ENCODE peak calls at places on chromosomes 12 and 14, in six cellular contexts. Z is cardiac fibroblast, A is foreskin fibroblast, X is fibroblast of mammary gland, F is MM.1S, K is A549. P is an unnamed sample.

GRCh38 chr12:107325075-107325474 is 231.7 kb upstream of the CRY1 start:
- DNase-seq in Z (no peak), A (no peak), X (no peak), F (no peak), K (no peak), P (no peak)

GRCh38 chr12:95336387-95337067 is 118.9 kb downstream of the VEZT start:
- DNase-seq in Z (peak; percentile 89), A (peak; percentile 95), X (peak; percentile 83), F (no peak), K (peak; percentile 90), P (peak; percentile 79)

GRCh38 chr12:68976304-68976915 is 43.4 kb upstream of the CPM start:
- DNase-seq in Z (no peak), A (no peak), X (no peak), F (no peak), K (no peak), P (no peak)

GRCh38 chr14:70919774-70920173 is 12.5 kb downstream of the PCNX1 start:
- DNase-seq in Z (peak; percentile 66), A (peak; percentile 38), X (peak; percentile 55), F (no peak), K (no peak), P (no peak)

GRCh38 chr12:14868916-14869315 is 16.7 kb downstream of the MGP start:
- DNase-seq in Z (peak; percentile 35), A (no peak), X (peak; percentile 60), F (no peak), K (peak; percentile 16), P (peak; percentile 1)

GRCh38 chr12:24596768-24597388 is 352.0 kb downstream of the BCAT1 start:
- DNase-seq in Z (peak; percentile 73), A (peak; percentile 34), X (peak; percentile 71), F (peak; percentile 28), K (peak; percentile 39), P (peak; percentile 10)

GRCh38 chr14:100899841-100900771 is 3.4 kb downstream of the RTL1 start:
- DNase-seq in Z (no peak), A (no peak), X (no peak), F (no peak), K (no peak), P (no peak)

GRCh38 chr12:27686147-27686546 is 10.1 kb upstream of the REP15 start:
- DNase-seq in Z (no peak), A (no peak), X (no peak), F (no peak), K (no peak), P (no peak)

GRCh38 chr14:70315942-70316341 is 43.5 kb downstream of the COX16 start:
- DNase-seq in Z (no peak), A (no peak), X (no peak), F (no peak), K (no peak), P (no peak)

GRCh38 chr12:2339022-2339431 is 286.2 kb downstream of the CACNA1C start:
- DNase-seq in Z (peak; percentile 88), A (peak; percentile 89), X (peak; percentile 91), F (no peak), K (peak; percentile 23), P (peak; percentile 81)

GRCh38 chr12:104064842-104065441 is 611 bp downstream of the HCFC2 start:
- DNase-seq in Z (peak; percentile 24), A (peak; percentile 41), X (no peak), F (peak; percentile 28), K (peak; percentile 19), P (no peak)

GRCh38 chr14:25090716-25091454 is 40.9 kb upstream of the STXBP6 start:
- DNase-seq in Z (peak; percentile 58), A (peak; percentile 78), X (peak; percentile 38), F (no peak), K (peak; percentile 13), P (peak; percentile 63)

GRCh38 chr12:78396538-78396937 is 468.0 kb upstream of the SYT1 start:
- DNase-seq in Z (no peak), A (no peak), X (no peak), F (no peak), K (no peak), P (no peak)

GRCh38 chr14:60651051-60651935 is 2.0 kb upstream of the SIX1 start:
- DNase-seq in Z (no peak), A (no peak), X (no peak), F (no peak), K (no peak), P (no peak)

GRCh38 chr12:80936642-80937390 is 918 bp downstream of the LIN7A start:
- DNase-seq in Z (peak; percentile 55), A (peak; percentile 79), X (peak; percentile 35), F (peak; percentile 44), K (peak; percentile 49), P (no peak)

GRCh38 chr12:48988030-48988649 is 10.0 kb downstream of the WNT1 start:
- DNase-seq in Z (peak; percentile 58), A (peak; percentile 58), X (peak; percentile 45), F (peak; percentile 64), K (peak; percentile 66), P (peak; percentile 25)

GRCh38 chr14:102957222-102957621 is 34.8 kb downstream of the AMN start:
- DNase-seq in Z (no peak), A (peak; percentile 38), X (peak; percentile 54), F (no peak), K (no peak), P (no peak)

GRCh38 chr14:61196792-61197191 is 84.3 kb downstream of the TMEM30B start:
- DNase-seq in Z (no peak), A (no peak), X (no peak), F (no peak), K (peak; percentile 42), P (no peak)

GRCh38 chr14:100824156-100824555 is 1.8 kb upstream of the MEG3 start:
- DNase-seq in Z (peak; percentile 52), A (peak; percentile 74), X (peak; percentile 51), F (no peak), K (no peak), P (no peak)

GRCh38 chr14:74348735-74349463 is 628 bp downstream of the VRTN start:
- DNase-seq in Z (no peak), A (no peak), X (no peak), F (no peak), K (no peak), P (no peak)

GRCh38 chr12:108145011-108145410 is 15.9 kb downstream of the WSCD2 start:
- DNase-seq in Z (no peak), A (no peak), X (no peak), F (no peak), K (no peak), P (no peak)

GRCh38 chr12:27785882-27786570 is 6.0 kb upstream of the MANSC4 start:
- DNase-seq in Z (peak; percentile 90), A (peak; percentile 65), X (peak; percentile 53), F (no peak), K (no peak), P (peak; percentile 60)

GRCh38 chr12:127726928-127727327 is 540.0 kb upstream of the TMEM132C start:
- DNase-seq in Z (no peak), A (no peak), X (no peak), F (no peak), K (no peak), P (no peak)

GRCh38 chr12:105922670-105923102 is 216.1 kb downstream of the NUAK1 start:
- DNase-seq in Z (peak; percentile 85), A (peak; percentile 58), X (peak; percentile 47), F (no peak), K (peak; percentile 76), P (peak; percentile 76)

DNA sequence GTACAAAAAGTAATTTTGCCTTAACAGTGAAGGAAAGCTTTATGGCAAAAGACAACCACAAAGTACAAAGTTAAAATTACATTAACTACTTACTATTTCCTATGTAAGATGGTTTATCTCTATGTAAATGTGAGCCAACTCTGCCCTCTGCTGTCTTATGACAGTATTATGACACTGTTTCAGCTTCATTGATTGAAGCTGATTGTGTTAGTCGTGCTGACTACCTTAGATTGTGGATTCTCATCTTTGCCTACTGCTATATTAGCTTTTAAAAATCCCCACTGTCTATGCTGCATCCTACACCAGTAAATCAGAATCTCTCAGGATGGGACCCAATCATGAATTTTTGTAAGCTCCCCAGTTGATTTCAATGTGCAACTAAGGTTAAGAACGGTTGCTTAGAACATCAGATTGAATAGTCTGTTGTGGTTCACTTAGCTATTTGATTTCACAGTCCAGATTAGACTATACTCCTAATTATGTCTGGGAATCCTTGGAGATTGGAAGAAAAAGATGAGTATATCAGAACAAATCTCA is 12.2 kb upstream of the SPTB start:
- DNase-seq in Z (peak; percentile 82), A (peak; percentile 72), X (peak; percentile 75), F (peak; percentile 38), K (peak; percentile 80), P (peak; percentile 69)
- TF ChIP-seq CTCF in Z (peak; percentile 25), A (peak; percentile 41), X (peak; percentile 54), F (peak; percentile 51), K (peak; percentile 79), P (peak; percentile 83)

DNA sequence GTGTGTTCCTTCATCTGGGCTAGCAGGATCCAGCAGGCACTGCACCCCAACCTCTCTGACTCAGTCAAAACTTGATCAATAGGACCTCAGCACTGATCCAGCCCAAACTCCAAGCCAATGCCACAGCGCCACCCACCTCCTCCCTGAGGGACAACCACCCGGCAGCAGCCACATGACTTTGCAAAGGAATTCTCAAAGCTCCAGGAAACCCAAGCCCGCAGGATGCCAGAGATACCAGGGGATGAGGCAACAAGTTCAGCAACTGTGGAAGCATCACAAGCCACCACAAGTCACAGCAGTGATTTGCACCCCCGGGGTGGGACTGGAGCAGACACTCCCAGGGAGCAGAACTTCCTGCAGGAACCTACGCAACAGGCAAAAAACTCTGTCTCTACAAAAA is 37.3 kb downstream of the ACTN1 start:
- DNase-seq in Z (peak; percentile 96), A (peak; percentile 82), X (peak; percentile 73), F (no peak), K (peak; percentile 95), P (peak; percentile 98)
- TF ChIP-seq CTCF in Z (peak; percentile 64), A (peak; percentile 59), X (peak; percentile 36), F (no peak), K (peak; percentile 80), P (peak; percentile 83)

GRCh38 chr14:58401587-58401986 is 5.9 kb downstream of the TOMM20L start:
- DNase-seq in Z (no peak), A (no peak), X (no peak), F (no peak), K (peak; percentile 27), P (no peak)
- TF ChIP-seq CTCF in Z (no peak), A (no peak), X (no peak), F (no peak), K (peak; percentile 17), P (peak; percentile 13)

GRCh38 chr14:90728951-90729350 is 87.3 kb downstream of the TTC7B start:
- DNase-seq in Z (no peak), A (no peak), X (no peak), F (no peak), K (no peak), P (no peak)

GRCh38 chr14:90730367-90730766 is 85.9 kb downstream of the TTC7B start:
- DNase-seq in Z (no peak), A (no peak), X (no peak), F (no peak), K (no peak), P (no peak)

GRCh38 chr14:90722590-90722989 is 93.6 kb downstream of the TTC7B start:
- DNase-seq in Z (no peak), A (no peak), X (no peak), F (no peak), K (no peak), P (no peak)

GRCh38 chr14:90727082-90727481 is 89.1 kb downstream of the TTC7B start:
- DNase-seq in Z (no peak), A (no peak), X (no peak), F (no peak), K (no peak), P (no peak)

DNA sequence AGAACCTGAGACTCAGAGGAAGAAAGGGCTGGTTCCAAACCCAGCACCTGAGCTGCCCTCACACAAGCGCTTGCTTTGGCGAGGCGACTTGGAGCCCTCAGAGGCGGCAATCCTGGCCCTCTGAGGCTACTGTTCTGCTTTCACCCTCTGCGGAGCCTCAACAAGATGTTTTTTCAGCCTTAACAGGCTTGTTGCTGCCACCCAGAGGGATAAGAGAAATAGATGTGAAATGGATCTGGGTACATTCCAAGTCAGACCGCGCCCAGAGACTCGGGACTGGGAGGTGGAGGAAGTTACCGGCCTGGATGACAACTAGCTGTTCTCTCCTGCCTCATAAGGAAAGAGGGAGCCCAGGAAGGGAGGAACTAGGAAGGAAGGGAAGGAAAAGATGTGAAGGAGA is 89.6 kb downstream of the TTC7B start:
- DNase-seq in Z (peak; percentile 58), A (peak; percentile 78), X (peak; percentile 63), F (no peak), K (peak; percentile 44), P (peak; percentile 5)
- TF ChIP-seq CTCF in Z (no peak), A (peak; percentile 24), X (peak; percentile 11), F (no peak), K (no peak), P (no peak)